ENCODE peak calls at places on chromosomes 2 and 18, in nine cellular contexts. L is hepatocyte, N is spleen, J is IMR-90, E is B cell, R is cardiac muscle cell, P is endothelial cell, B is dorsolateral prefrontal cortex, D is fibroblast of mammary gland. U is an unnamed sample.

GRCh38 chr2:23385748-23386421 is 906 bp downstream of the KLHL29 start:
- DNase-seq in L (peak), N (no peak), J (no peak), E (no peak), R (no peak), P (peak), B (no peak), D (no peak), U (peak)

GRCh38 chr2:9772035-9772998 is 71.0 kb upstream of the TAF1B start:
- DNase-seq in L (no peak), N (peak), J (no peak), E (no peak), R (no peak), P (no peak), B (no peak), D (no peak), U (no peak)

GRCh38 chr2:705971-706511 is 28.8 kb upstream of the TMEM18 start:
- DNase-seq in L (no peak), N (no peak), J (no peak), E (no peak), R (no peak), P (no peak), B (no peak), D (no peak), U (no peak)

GRCh38 chr2:124610141-124610540 is 585.1 kb downstream of the CNTNAP5 start:
- DNase-seq in L (no peak), N (no peak), J (no peak), E (no peak), R (no peak), P (no peak), B (no peak), D (no peak), U (no peak)

GRCh38 chr2:221102896-221103688 is 469.0 kb downstream of the EPHA4 start:
- DNase-seq in L (no peak), N (no peak), J (no peak), E (no peak), R (no peak), P (no peak), B (no peak), D (no peak), U (no peak)

GRCh38 chr2:233656443-233656842 is 15.3 kb upstream of the UGT1A9 start:
- DNase-seq in L (no peak), N (no peak), J (no peak), E (no peak), R (no peak), P (no peak), B (no peak), D (no peak), U (no peak)

GRCh38 chr2:56047136-56047535 is 123.6 kb upstream of the EFEMP1 start:
- DNase-seq in L (no peak), N (no peak), J (no peak), E (no peak), R (no peak), P (no peak), B (no peak), D (no peak), U (no peak)

GRCh38 chr2:200172944-200173481 is 133.5 kb upstream of the SPATS2L start:
- DNase-seq in L (no peak), N (no peak), J (peak), E (no peak), R (peak), P (no peak), B (no peak), D (peak), U (no peak)

GRCh38 chr18:5415035-5415434 is 119.5 kb upstream of the ZBTB14 start:
- DNase-seq in L (no peak), N (no peak), J (no peak), E (no peak), R (no peak), P (no peak), B (no peak), D (no peak), U (no peak)

GRCh38 chr18:5413447-5413846 is 117.9 kb upstream of the ZBTB14 start:
- DNase-seq in L (no peak), N (no peak), J (no peak), E (no peak), R (no peak), P (no peak), B (no peak), D (no peak), U (no peak)

GRCh38 chr18:5416112-5416511 is 120.6 kb upstream of the ZBTB14 start:
- DNase-seq in L (no peak), N (no peak), J (no peak), E (no peak), R (no peak), P (no peak), B (no peak), D (no peak), U (no peak)

GRCh38 chr18:5415665-5416064 is 120.1 kb upstream of the ZBTB14 start:
- DNase-seq in L (no peak), N (no peak), J (no peak), E (no peak), R (no peak), P (no peak), B (no peak), D (no peak), U (no peak)

GRCh38 chr18:5414546-5414945 is 119.0 kb upstream of the ZBTB14 start:
- DNase-seq in L (no peak), N (no peak), J (no peak), E (no peak), R (no peak), P (peak), B (peak), D (no peak), U (peak)
- TF ChIP-seq CTCF in L (no peak), N (no peak), J (no peak), E (no peak), R (no peak), P (no peak), B (no peak), D (no peak), U (no peak)

GRCh38 chr2:137202310-137202709 is 437.0 kb downstream of the THSD7B start:
- DNase-seq in L (peak), N (no peak), J (no peak), E (no peak), R (no peak), P (no peak), B (no peak), D (no peak), U (no peak)

GRCh38 chr2:137205324-137205723 is 440.0 kb downstream of the THSD7B start:
- DNase-seq in L (no peak), N (no peak), J (no peak), E (no peak), R (no peak), P (no peak), B (no peak), D (no peak), U (no peak)

GRCh38 chr2:137208361-137208973 is 443.1 kb downstream of the THSD7B start:
- DNase-seq in L (peak), N (no peak), J (no peak), E (no peak), R (peak), P (no peak), B (no peak), D (peak), U (no peak)

GRCh38 chr2:137207030-137207429 is 441.7 kb downstream of the THSD7B start:
- DNase-seq in L (no peak), N (no peak), J (no peak), E (no peak), R (no peak), P (no peak), B (no peak), D (no peak), U (no peak)

GRCh38 chr2:137206064-137206463 is 440.7 kb downstream of the THSD7B start:
- DNase-seq in L (no peak), N (no peak), J (no peak), E (no peak), R (no peak), P (no peak), B (no peak), D (no peak), U (no peak)
- TF ChIP-seq CTCF in L (no peak), N (no peak), J (no peak), E (no peak), R (no peak), P (no peak), B (no peak), D (no peak), U (no peak)

GRCh38 chr2:45301307-45302010 is 292.2 kb upstream of the SIX2 start:
- DNase-seq in L (no peak), N (no peak), J (no peak), E (no peak), R (no peak), P (no peak), B (no peak), D (no peak), U (no peak)
- TF ChIP-seq CTCF in L (no peak), N (no peak), J (no peak), E (no peak), R (no peak), P (no peak), B (no peak), D (no peak), U (no peak)

GRCh38 chr2:182132605-182133004 is 147.0 kb downstream of the PPP1R1C start:
- DNase-seq in L (no peak), N (no peak), J (peak), E (no peak), R (no peak), P (no peak), B (no peak), D (peak), U (no peak)
- TF ChIP-seq CTCF in L (peak), N (no peak), J (peak), E (no peak), R (no peak), P (no peak), B (peak), D (peak), U (no peak)

GRCh38 chr2:127888772-127889171 is 3.0 kb upstream of the AMMECR1L start:
- DNase-seq in L (no peak), N (no peak), J (no peak), E (no peak), R (no peak), P (no peak), B (no peak), D (no peak), U (no peak)
- TF ChIP-seq CTCF in L (no peak), N (no peak), J (no peak), E (no peak), R (no peak), P (no peak), B (no peak), D (no peak), U (no peak)